ENCODE peak calls at places on chromosomes 4 and X, in five cellular contexts. One of them, this sample, is unnamed.

GRCh38 chr4:33184684-33185083 is 2464.5 kb downstream of the PCDH7 start:
- DNase-seq in trophoblast cell: no peak
- DNase-seq in neuronal stem cell: no peak
- DNase-seq in mesenchymal stem cell: peak; percentile 85
- DNase-seq in H1: no peak
- DNase-seq in this sample: no peak

GRCh38 chr4:92232566-92232965 is 71.2 kb upstream of the GRID2 start:
- DNase-seq in trophoblast cell: no peak
- DNase-seq in neuronal stem cell: no peak
- DNase-seq in mesenchymal stem cell: no peak
- DNase-seq in H1: no peak
- DNase-seq in this sample: no peak

GRCh38 chr4:22473268-22473667 is 42.6 kb downstream of the ADGRA3 start:
- DNase-seq in trophoblast cell: no peak
- DNase-seq in neuronal stem cell: no peak
- DNase-seq in mesenchymal stem cell: peak; percentile 47
- DNase-seq in H1: no peak
- DNase-seq in this sample: no peak

GRCh38 chr4:14348506-14348905 is 653.8 kb upstream of the CPEB2 start:
- DNase-seq in trophoblast cell: no peak
- DNase-seq in neuronal stem cell: no peak
- DNase-seq in mesenchymal stem cell: no peak
- DNase-seq in H1: no peak
- DNase-seq in this sample: no peak

GRCh38 chrX:18353931-18354368 is 538 bp downstream of the SCML2 start:
- DNase-seq in trophoblast cell: no peak
- DNase-seq in neuronal stem cell: peak; percentile 11
- DNase-seq in mesenchymal stem cell: no peak
- DNase-seq in H1: peak; percentile 54
- DNase-seq in this sample: peak; percentile 54

GRCh38 chr4:83548151-83548905 is 12.4 kb downstream of the GPAT3 start:
- DNase-seq in trophoblast cell: peak; percentile 89
- DNase-seq in neuronal stem cell: no peak
- DNase-seq in mesenchymal stem cell: peak; percentile 89
- DNase-seq in H1: no peak
- DNase-seq in this sample: peak; percentile 53

GRCh38 chrX:15848576-15848975 is 6.0 kb downstream of the AP1S2 start:
- DNase-seq in trophoblast cell: no peak
- DNase-seq in neuronal stem cell: no peak
- DNase-seq in mesenchymal stem cell: no peak
- DNase-seq in H1: no peak
- DNase-seq in this sample: no peak

GRCh38 chrX:5068550-5068949 is 1160.1 kb downstream of the NLGN4X start:
- DNase-seq in trophoblast cell: no peak
- DNase-seq in neuronal stem cell: no peak
- DNase-seq in mesenchymal stem cell: no peak
- DNase-seq in H1: no peak
- DNase-seq in this sample: no peak

GRCh38 chr4:103429283-103429682 is 231.1 kb upstream of the CENPE start:
- DNase-seq in trophoblast cell: peak; percentile 37
- DNase-seq in neuronal stem cell: peak; percentile 6
- DNase-seq in mesenchymal stem cell: no peak
- DNase-seq in H1: peak; percentile 77
- DNase-seq in this sample: peak; percentile 89

GRCh38 chrX:154348646-154349358 is 25.6 kb downstream of the FLNA start:
- DNase-seq in trophoblast cell: no peak
- DNase-seq in neuronal stem cell: no peak
- DNase-seq in mesenchymal stem cell: no peak
- DNase-seq in H1: no peak
- DNase-seq in this sample: no peak

GRCh38 chr4:123415977-123416376 is 19.4 kb downstream of the SPRY1 start:
- DNase-seq in trophoblast cell: peak; percentile 8
- DNase-seq in neuronal stem cell: no peak
- DNase-seq in mesenchymal stem cell: peak; percentile 81
- DNase-seq in H1: no peak
- DNase-seq in this sample: no peak

GRCh38 chr4:168141733-168142132 is 49.4 kb downstream of the ANXA10 start:
- DNase-seq in trophoblast cell: no peak
- DNase-seq in neuronal stem cell: no peak
- DNase-seq in mesenchymal stem cell: no peak
- DNase-seq in H1: no peak
- DNase-seq in this sample: no peak

GRCh38 chr4:51836531-51836930 is 6.4 kb upstream of the DCUN1D4 start:
- DNase-seq in trophoblast cell: no peak
- DNase-seq in neuronal stem cell: no peak
- DNase-seq in mesenchymal stem cell: peak; percentile 30
- DNase-seq in H1: no peak
- DNase-seq in this sample: no peak

GRCh38 chr4:97643179-97643578 is 500.1 kb downstream of the STPG2 start:
- DNase-seq in trophoblast cell: no peak
- DNase-seq in neuronal stem cell: no peak
- DNase-seq in mesenchymal stem cell: no peak
- DNase-seq in H1: no peak
- DNase-seq in this sample: no peak

GRCh38 chr4:87716350-87717041 is 66.4 kb downstream of the DMP1 start:
- DNase-seq in trophoblast cell: peak; percentile 40
- DNase-seq in neuronal stem cell: no peak
- DNase-seq in mesenchymal stem cell: no peak
- DNase-seq in H1: no peak
- DNase-seq in this sample: no peak

GRCh38 chr4:69546121-69546520 is 50.4 kb upstream of the UGT2B4 start:
- DNase-seq in trophoblast cell: no peak
- DNase-seq in neuronal stem cell: no peak
- DNase-seq in mesenchymal stem cell: peak; percentile 53
- DNase-seq in H1: no peak
- DNase-seq in this sample: no peak

GRCh38 chr4:15469402-15470148 is at the start of gene CC2D2A:
- DNase-seq in trophoblast cell: no peak
- DNase-seq in neuronal stem cell: peak; percentile 29
- DNase-seq in mesenchymal stem cell: peak; percentile 82
- DNase-seq in H1: no peak
- DNase-seq in this sample: peak; percentile 46

GRCh38 chrX:100649550-100650356 is 5.8 kb downstream of the SRPX2 start:
- DNase-seq in trophoblast cell: no peak
- DNase-seq in neuronal stem cell: no peak
- DNase-seq in mesenchymal stem cell: peak; percentile 97
- DNase-seq in H1: no peak
- DNase-seq in this sample: no peak

GRCh38 chr4:71765349-71765748 is 18.5 kb downstream of the GC start:
- DNase-seq in trophoblast cell: no peak
- DNase-seq in neuronal stem cell: no peak
- DNase-seq in mesenchymal stem cell: no peak
- DNase-seq in H1: no peak
- DNase-seq in this sample: peak; percentile 39

GRCh38 chr4:1049591-1049905 is 38.1 kb downstream of the FGFRL1 start:
- DNase-seq in trophoblast cell: no peak
- DNase-seq in neuronal stem cell: no peak
- DNase-seq in mesenchymal stem cell: no peak
- DNase-seq in H1: peak; percentile 37
- DNase-seq in this sample: peak; percentile 28

GRCh38 chr4:171022698-171023378 is 790.4 kb upstream of the GALNTL6 start:
- DNase-seq in trophoblast cell: no peak
- DNase-seq in neuronal stem cell: no peak
- DNase-seq in mesenchymal stem cell: no peak
- DNase-seq in H1: no peak
- DNase-seq in this sample: no peak

GRCh38 chr4:158964728-158965124 is 138.2 kb upstream of the RAPGEF2 start:
- DNase-seq in trophoblast cell: no peak
- DNase-seq in neuronal stem cell: no peak
- DNase-seq in mesenchymal stem cell: no peak
- DNase-seq in H1: no peak
- DNase-seq in this sample: no peak

GRCh38 chrX:118534716-118535493 is 39.3 kb downstream of the DOCK11 start:
- DNase-seq in trophoblast cell: no peak
- DNase-seq in neuronal stem cell: no peak
- DNase-seq in mesenchymal stem cell: no peak
- DNase-seq in H1: no peak
- DNase-seq in this sample: no peak

GRCh38 chrX:13223868-13224555 is 95.8 kb downstream of the ATXN3L start:
- DNase-seq in trophoblast cell: peak; percentile 7
- DNase-seq in neuronal stem cell: no peak
- DNase-seq in mesenchymal stem cell: peak; percentile 85
- DNase-seq in H1: no peak
- DNase-seq in this sample: no peak

GRCh38 chr4:86235549-86235948 is 124.3 kb downstream of the MAPK10 start:
- DNase-seq in trophoblast cell: no peak
- DNase-seq in neuronal stem cell: no peak
- DNase-seq in mesenchymal stem cell: no peak
- DNase-seq in H1: no peak
- DNase-seq in this sample: no peak

GRCh38 chr4:163558539-163559044 is 64.1 kb downstream of the TMA16 start:
- DNase-seq in trophoblast cell: no peak
- DNase-seq in neuronal stem cell: no peak
- DNase-seq in mesenchymal stem cell: peak; percentile 39
- DNase-seq in H1: no peak
- DNase-seq in this sample: no peak

GRCh38 chr4:186116698-186117097 is 12.2 kb downstream of the FAM149A start:
- DNase-seq in trophoblast cell: no peak
- DNase-seq in neuronal stem cell: no peak
- DNase-seq in mesenchymal stem cell: no peak
- DNase-seq in H1: no peak
- DNase-seq in this sample: no peak

GRCh38 chr4:13244342-13244905 is 239.7 kb downstream of the RAB28 start:
- DNase-seq in trophoblast cell: no peak
- DNase-seq in neuronal stem cell: no peak
- DNase-seq in mesenchymal stem cell: no peak
- DNase-seq in H1: no peak
- DNase-seq in this sample: no peak

GRCh38 chr4:35151816-35152572 is 1092.3 kb downstream of the ARAP2 start:
- DNase-seq in trophoblast cell: peak; percentile 30
- DNase-seq in neuronal stem cell: no peak
- DNase-seq in mesenchymal stem cell: peak; percentile 4
- DNase-seq in H1: peak; percentile 66
- DNase-seq in this sample: peak; percentile 55

GRCh38 chr4:79081973-79082372 is 142.7 kb upstream of the PAQR3 start:
- DNase-seq in trophoblast cell: no peak
- DNase-seq in neuronal stem cell: no peak
- DNase-seq in mesenchymal stem cell: no peak
- DNase-seq in H1: no peak
- DNase-seq in this sample: no peak

GRCh38 chr4:27094785-27095184 is 234.1 kb downstream of the STIM2 start:
- DNase-seq in trophoblast cell: no peak
- DNase-seq in neuronal stem cell: no peak
- DNase-seq in mesenchymal stem cell: no peak
- DNase-seq in H1: peak; percentile 10
- DNase-seq in this sample: no peak

DNA sequence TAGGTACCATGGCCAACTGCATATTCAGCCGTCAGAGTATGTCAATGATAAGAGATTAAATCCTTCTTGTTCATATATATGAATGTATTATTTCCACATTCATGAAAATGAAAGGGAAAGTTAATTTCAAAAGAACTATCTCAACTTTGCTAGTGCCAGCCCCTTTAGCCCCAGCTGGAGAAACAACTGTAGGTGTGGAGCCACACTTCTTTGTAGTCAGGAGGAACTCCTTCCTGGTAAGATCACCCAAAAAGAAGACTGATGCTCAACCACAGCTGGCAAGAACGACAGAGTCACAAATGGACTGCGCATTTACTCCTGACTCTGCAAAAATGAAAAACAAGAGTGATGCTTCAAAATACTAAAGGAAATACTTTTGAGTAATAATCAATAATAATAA is 136.3 kb downstream of the RASL11B start:
- DNase-seq in trophoblast cell: no peak
- DNase-seq in neuronal stem cell: no peak
- DNase-seq in mesenchymal stem cell: no peak
- DNase-seq in H1: no peak
- DNase-seq in this sample: no peak
- H2BK120ac ChIP-seq in trophoblast cell: no peak overlapping the region
- H2BK120ac ChIP-seq in neuronal stem cell: no peak overlapping the region
- H2BK120ac ChIP-seq in mesenchymal stem cell: no peak overlapping the region
- H2BK120ac ChIP-seq in H1: no peak overlapping the region
- H2BK120ac ChIP-seq in this sample: no peak overlapping the region

GRCh38 chr4:150149381-150149780 is 71.1 kb downstream of the DCLK2 start:
- DNase-seq in trophoblast cell: no peak
- DNase-seq in neuronal stem cell: no peak
- DNase-seq in mesenchymal stem cell: no peak
- DNase-seq in H1: no peak
- DNase-seq in this sample: no peak
- H3K79me1 ChIP-seq in trophoblast cell: no peaks in the 10 kb centered on the region
- H3K79me1 ChIP-seq in neuronal stem cell: no peaks in the 10 kb centered on the region
- H3K79me1 ChIP-seq in mesenchymal stem cell: peaks cover 12% of the 10 kb centered on the region
- H3K79me1 ChIP-seq in H1: no peaks in the 10 kb centered on the region
- H3K79me1 ChIP-seq in this sample: no peaks in the 10 kb centered on the region

DNA sequence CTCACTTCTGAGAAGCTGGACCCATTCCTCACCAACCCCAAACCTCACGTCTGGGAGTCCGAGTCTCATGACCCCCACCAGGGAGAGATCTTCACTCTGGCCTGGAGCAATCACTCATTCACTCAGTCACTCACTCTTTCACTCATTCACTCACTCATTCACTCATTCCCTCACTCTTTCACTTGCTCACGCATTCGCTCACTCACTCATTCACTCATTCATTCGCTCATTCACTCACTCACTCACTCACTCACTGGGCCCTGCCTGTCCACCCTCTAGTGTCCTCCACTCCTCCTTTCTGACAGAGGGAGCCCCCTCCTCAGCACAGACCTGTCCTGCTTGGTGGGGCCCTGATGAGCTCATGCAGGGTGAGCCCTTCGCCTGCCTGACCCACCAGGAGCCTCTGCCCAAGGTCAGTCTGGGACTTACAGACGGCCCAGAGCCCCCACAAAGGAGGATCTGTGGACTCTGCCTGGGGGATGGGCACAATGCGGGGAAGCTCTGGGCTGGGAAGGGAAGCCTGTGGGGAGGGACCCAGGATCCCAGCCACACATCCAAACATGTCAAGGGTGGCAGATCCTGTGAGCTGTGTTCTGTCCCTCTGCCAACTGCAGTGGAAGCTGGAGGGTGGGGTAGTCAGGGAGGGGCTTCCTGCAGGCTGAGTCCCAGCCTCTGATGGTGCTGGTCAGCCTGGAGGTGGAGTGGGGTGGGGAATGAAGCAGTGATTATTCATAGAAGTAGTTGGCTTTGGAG is 18.5 kb downstream of the CPZ start:
- DNase-seq in trophoblast cell: no peak
- DNase-seq in neuronal stem cell: no peak
- DNase-seq in mesenchymal stem cell: no peak
- DNase-seq in H1: no peak
- DNase-seq in this sample: no peak
- H2BK12ac ChIP-seq in trophoblast cell: no peak overlapping the region
- H2BK12ac ChIP-seq in neuronal stem cell: no peak overlapping the region
- H2BK12ac ChIP-seq in mesenchymal stem cell: no peak overlapping the region
- H2BK12ac ChIP-seq in H1: no peak overlapping the region
- H2BK12ac ChIP-seq in this sample: no peak overlapping the region

GRCh38 chr4:73978886-73979285 is 2.9 kb downstream of the PF4 start:
- DNase-seq in trophoblast cell: no peak
- DNase-seq in neuronal stem cell: no peak
- DNase-seq in mesenchymal stem cell: peak; percentile 69
- DNase-seq in H1: no peak
- DNase-seq in this sample: no peak

GRCh38 chr4:73976217-73976616 is 5.6 kb downstream of the PF4 start:
- DNase-seq in trophoblast cell: no peak
- DNase-seq in neuronal stem cell: no peak
- DNase-seq in mesenchymal stem cell: no peak
- DNase-seq in H1: no peak
- DNase-seq in this sample: no peak

GRCh38 chr4:73976716-73977115 is 5.1 kb downstream of the PF4 start:
- DNase-seq in trophoblast cell: no peak
- DNase-seq in neuronal stem cell: no peak
- DNase-seq in mesenchymal stem cell: no peak
- DNase-seq in H1: no peak
- DNase-seq in this sample: no peak

GRCh38 chr4:73974352-73974751 is 7.5 kb downstream of the PF4 start:
- DNase-seq in trophoblast cell: no peak
- DNase-seq in neuronal stem cell: no peak
- DNase-seq in mesenchymal stem cell: no peak
- DNase-seq in H1: no peak
- DNase-seq in this sample: no peak

GRCh38 chr4:73979407-73979806 is 2.4 kb downstream of the PF4 start:
- DNase-seq in trophoblast cell: no peak
- DNase-seq in neuronal stem cell: no peak
- DNase-seq in mesenchymal stem cell: no peak
- DNase-seq in H1: no peak
- DNase-seq in this sample: no peak
- H2BK120ac ChIP-seq in trophoblast cell: no peak overlapping the region
- H2BK120ac ChIP-seq in neuronal stem cell: no peak overlapping the region
- H2BK120ac ChIP-seq in mesenchymal stem cell: no peak overlapping the region
- H2BK120ac ChIP-seq in H1: peak overlapping the region; percentile 12
- H2BK120ac ChIP-seq in this sample: no peak overlapping the region

This sample was measured in H9.